ENCODE peak calls at places on chromosomes 5 and 9, in eight cellular contexts. U is astrocyte of the spinal cord; R is Peyer's patch; P is IMR-90; H is MCF 10A; N is CD8-positive, alpha-beta T cell; A is ovary; Z is uterus. F is an unnamed sample.

GRCh38 chr5:181260720-181261319 is at the start of gene TRIM52:
- DNase-seq in Z (peak), U (peak), H (peak), A (peak), N (peak), R (peak), P (peak), F (peak)

GRCh38 chr9:119436261-119436660 is 67.0 kb upstream of the BRINP1 start:
- DNase-seq in P (no peak), U (no peak), Z (no peak), R (no peak), A (no peak), N (no peak), H (no peak), F (no peak)

GRCh38 chr5:2130361-2130760 is 247.6 kb upstream of the IRX4 start:
- DNase-seq in N (no peak), U (no peak), A (no peak), R (no peak), H (no peak), P (no peak), Z (no peak), F (no peak)

GRCh38 chr5:132009706-132010405 is 1.6 kb downstream of the ACSL6 start:
- DNase-seq in N (no peak), R (no peak), Z (peak), H (no peak), P (no peak), U (no peak), A (no peak), F (no peak)

GRCh38 chr5:1661311-1661710 is 137.6 kb upstream of the LPCAT1 start:
- DNase-seq in Z (no peak), N (no peak), H (no peak), U (no peak), R (no peak), A (no peak), P (no peak), F (no peak)

GRCh38 chr5:136043968-136044610 is 15.3 kb downstream of the TGFBI start:
- DNase-seq in Z (no peak), A (no peak), U (no peak), R (no peak), P (no peak), H (no peak), N (no peak), F (no peak)

GRCh38 chr5:149383399-149383798 is 4.3 kb upstream of the IL17B start:
- DNase-seq in H (no peak), U (no peak), P (no peak), R (no peak), N (no peak), Z (peak), A (peak), F (no peak)

GRCh38 chr5:137615171-137615775 is 116.1 kb upstream of the SPOCK1 start:
- DNase-seq in P (no peak), H (no peak), U (no peak), R (no peak), Z (no peak), N (no peak), A (no peak), F (no peak)

GRCh38 chr5:173592050-173592669 is 24.3 kb downstream of the BOD1 start:
- DNase-seq in N (no peak), R (no peak), Z (no peak), A (no peak), U (no peak), H (peak), P (no peak), F (no peak)

GRCh38 chr9:77455312-77455927 is 192.7 kb downstream of the GNA14 start:
- DNase-seq in R (peak), P (no peak), N (no peak), H (peak), A (no peak), U (no peak), Z (no peak), F (no peak)

GRCh38 chr5:172958268-172959046 is 767 bp upstream of the RPL26L1 start:
- DNase-seq in P (peak), N (peak), H (peak), R (peak), U (peak), Z (peak), A (peak), F (no peak)

GRCh38 chr5:80141147-80141671 is 106.1 kb downstream of the THBS4 start:
- DNase-seq in N (no peak), P (peak), R (no peak), U (no peak), H (no peak), Z (peak), A (peak), F (no peak)

DNA sequence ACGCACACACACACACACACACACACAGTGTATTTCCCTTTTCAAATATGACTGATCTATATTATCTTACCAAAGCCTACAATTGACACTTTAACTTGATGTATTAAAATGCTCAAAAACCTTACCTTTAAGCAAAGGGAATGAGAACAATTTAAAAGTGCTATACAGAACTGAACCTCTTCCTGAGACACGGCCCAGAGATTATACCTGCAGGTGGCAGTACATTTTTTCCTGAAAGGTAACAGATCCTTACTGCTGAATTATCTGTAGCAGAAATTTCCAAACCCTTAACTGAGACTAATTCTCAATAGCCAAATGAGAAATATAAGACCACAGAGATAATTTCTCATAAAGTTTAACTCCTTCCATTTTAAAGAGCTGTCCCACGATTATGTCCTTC is 91.1 kb downstream of the MYO10 start:
- DNase-seq in R (no peak), A (no peak), N (no peak), Z (no peak), U (no peak), P (no peak), H (peak), F (no peak)
- TF ChIP-seq CTCF in R (no peak), A (no peak), N (no peak), Z (no peak), U (peak), P (no peak), H (peak), F (no peak)

GRCh38 chr5:60727032-60727431 is 27.1 kb upstream of the DEPDC1B start:
- DNase-seq in A (no peak), P (no peak), N (no peak), Z (no peak), U (no peak), H (peak), R (no peak), F (no peak)
- TF ChIP-seq CTCF in A (no peak), P (no peak), N (no peak), Z (no peak), U (no peak), H (no peak), R (no peak), F (no peak)

GRCh38 chr5:62211405-62211804 is 94.6 kb upstream of the KIF2A start:
- DNase-seq in R (no peak), Z (no peak), P (no peak), H (no peak), A (no peak), U (no peak), N (no peak), F (no peak)

GRCh38 chr5:62208218-62208852 is 97.7 kb upstream of the KIF2A start:
- DNase-seq in N (no peak), A (no peak), P (no peak), R (no peak), U (no peak), H (no peak), Z (no peak), F (no peak)

GRCh38 chr5:62206150-62206829 is 99.7 kb upstream of the KIF2A start:
- DNase-seq in H (peak), N (no peak), U (no peak), R (no peak), A (no peak), P (no peak), Z (no peak), F (no peak)
- TF ChIP-seq CTCF in H (no peak), N (no peak), U (no peak), R (no peak), A (no peak), P (no peak), Z (no peak), F (no peak)

DNA sequence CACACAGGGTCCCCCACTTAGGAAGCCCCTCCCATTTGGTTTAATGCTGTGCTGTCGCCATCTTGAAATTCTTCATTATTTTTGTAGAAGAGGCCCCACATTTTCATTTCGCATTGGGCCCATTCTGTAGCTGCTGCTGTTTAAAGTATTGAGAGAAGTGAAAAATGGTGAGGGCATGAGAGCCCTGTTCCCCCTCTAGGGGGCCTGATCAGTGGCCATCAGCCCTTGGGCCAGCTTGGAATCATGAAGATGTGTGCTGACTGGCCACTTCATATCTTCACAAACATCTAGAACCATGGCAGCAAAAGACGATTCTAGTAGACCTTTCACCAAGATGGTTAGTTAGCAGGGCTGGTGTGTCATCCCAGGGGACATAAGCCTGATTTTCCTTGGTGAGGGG is 3.3 kb downstream of the TMEM268 start:
- DNase-seq in H (no peak), Z (no peak), N (no peak), P (no peak), R (no peak), A (no peak), U (no peak), F (no peak)
- TF ChIP-seq CTCF in H (no peak), Z (no peak), N (no peak), P (no peak), R (no peak), A (no peak), U (no peak), F (no peak)

GRCh38 chr5:134851307-134851923 is 5.6 kb downstream of the C5orf24 start:
- DNase-seq in N (no peak), H (peak), Z (no peak), R (no peak), A (no peak), P (peak), U (peak), F (no peak)
- TF ChIP-seq CTCF in N (peak), H (peak), Z (no peak), R (no peak), A (no peak), P (peak), U (peak), F (no peak)

DNA sequence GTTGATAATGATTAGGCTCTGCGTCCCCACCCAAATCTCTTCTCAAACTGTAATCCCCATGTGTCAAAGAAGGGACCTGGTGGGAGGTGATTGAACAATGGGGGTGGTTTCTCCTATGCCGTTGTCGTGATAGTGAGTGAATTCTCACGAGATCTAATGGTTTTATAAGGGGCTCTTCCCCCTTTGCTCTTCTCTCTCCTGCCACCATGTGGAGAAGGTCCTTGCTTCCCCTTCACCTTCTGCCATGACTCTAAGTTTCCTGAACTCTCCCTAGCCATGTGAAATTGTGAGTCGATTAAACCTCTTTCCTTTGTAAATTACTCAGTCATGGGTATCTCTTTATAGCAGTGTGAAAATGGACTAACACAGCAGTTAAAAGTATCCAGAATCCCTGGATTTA is 715.2 kb upstream of the DMAC1 start:
- DNase-seq in H (no peak), R (no peak), Z (no peak), A (no peak), U (no peak), N (no peak), P (no peak), F (no peak)
- TF ChIP-seq CTCF in H (no peak), R (no peak), Z (no peak), A (no peak), U (no peak), N (no peak), P (no peak), F (no peak)

DNA sequence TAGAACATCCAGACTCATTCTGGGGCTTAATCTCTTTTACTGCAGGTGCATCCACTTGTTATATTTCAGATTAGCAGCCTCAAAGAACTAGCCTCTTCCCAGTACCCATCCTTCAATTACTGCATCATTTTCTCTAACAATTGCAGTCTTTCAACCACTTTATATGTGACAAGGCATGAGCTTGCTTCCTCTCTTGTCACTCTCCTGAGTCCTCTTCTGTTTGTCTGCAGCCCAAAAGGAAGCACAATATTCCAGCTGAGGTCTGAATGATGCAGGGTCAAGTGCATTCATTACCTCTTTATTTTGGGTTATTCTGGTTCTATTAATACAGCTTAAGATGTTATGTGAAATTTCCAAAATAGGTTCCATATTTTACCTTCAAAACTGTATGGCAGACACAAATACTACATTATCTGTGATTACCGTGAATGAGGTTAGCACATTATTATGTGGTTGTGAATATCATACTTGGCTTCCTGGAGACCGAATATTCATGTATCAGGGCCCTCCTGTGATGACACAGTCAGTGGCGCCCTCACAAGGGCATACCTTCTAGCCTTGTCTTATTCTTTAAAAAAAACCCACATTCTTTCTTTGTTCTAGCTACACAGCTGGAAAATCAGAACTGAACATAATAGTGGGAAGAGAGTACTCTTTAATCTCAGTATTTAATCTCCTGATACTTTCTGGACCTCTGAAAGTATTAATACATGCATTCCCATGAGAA is 323.8 kb downstream of the PDE4D start:
- DNase-seq in R (no peak), H (no peak), A (no peak), U (no peak), Z (no peak), N (no peak), P (no peak), F (no peak)
- TF ChIP-seq CTCF in R (no peak), H (no peak), A (no peak), U (no peak), Z (no peak), N (no peak), P (no peak), F (no peak)

GRCh38 chr9:76219555-76220151 is 174.6 kb downstream of the RFK start:
- DNase-seq in N (no peak), U (peak), R (no peak), A (no peak), H (peak), P (peak), Z (no peak), F (no peak)
- TF ChIP-seq CTCF in N (no peak), U (peak), R (no peak), A (no peak), H (no peak), P (peak), Z (no peak), F (no peak)

DNA sequence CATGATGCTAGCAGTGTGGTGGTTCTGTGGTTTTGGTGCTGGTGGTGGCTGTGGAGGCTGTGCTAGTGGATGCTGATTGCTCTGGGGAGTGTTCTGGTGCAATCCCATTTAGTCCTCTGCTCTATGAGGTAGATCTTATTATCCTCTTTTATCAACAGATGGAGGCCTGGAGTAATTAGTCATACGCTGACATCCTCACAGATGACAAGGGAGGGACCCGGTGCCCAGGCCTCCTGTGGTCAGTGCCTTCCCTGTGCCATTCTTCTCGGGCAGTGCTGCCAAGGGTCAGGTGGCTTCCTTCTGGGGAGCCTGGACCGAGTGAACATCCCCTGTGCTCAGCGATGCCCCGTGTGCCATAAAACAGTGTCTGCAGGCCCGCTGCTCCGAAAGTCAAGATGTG is 74.5 kb downstream of the COL5A1 start:
- DNase-seq in N (no peak), U (no peak), H (no peak), Z (no peak), P (peak), R (no peak), A (no peak), F (no peak)
- TF ChIP-seq CTCF in N (no peak), U (peak), H (no peak), Z (no peak), P (no peak), R (no peak), A (no peak), F (no peak)